ENCODE peak calls at places on chromosome 12, in four cellular contexts. One of them, this sample, is unnamed.

GRCh38 chr12:131076791-131077747 is 123.4 kb downstream of the ADGRD1 start:
- DNase-seq in GM23338: no peak
- DNase-seq in aorta: peak; percentile 66
- DNase-seq in AG04450: no peak
- DNase-seq in this sample: no peak

GRCh38 chr12:93894391-93895095 is 217.4 kb downstream of the CRADD start:
- DNase-seq in GM23338: no peak
- DNase-seq in AG04450: no peak
- DNase-seq in aorta: peak; percentile 91
- DNase-seq in this sample: no peak

GRCh38 chr12:108638141-108638823 is 4.6 kb upstream of the SELPLG start:
- DNase-seq in aorta: no peak
- DNase-seq in GM23338: peak; percentile 80
- DNase-seq in AG04450: no peak
- DNase-seq in this sample: no peak

GRCh38 chr12:113700943-113701342 is 229.3 kb upstream of the LHX5 start:
- DNase-seq in AG04450: no peak
- DNase-seq in aorta: no peak
- DNase-seq in GM23338: peak; percentile 39
- DNase-seq in this sample: no peak

GRCh38 chr12:52401926-52402325 is 4.2 kb downstream of the KRT82 start:
- DNase-seq in GM23338: no peak
- DNase-seq in aorta: peak; percentile 8
- DNase-seq in AG04450: no peak
- DNase-seq in this sample: no peak

GRCh38 chr12:10722502-10722904 is 620 bp downstream of the YBX3 start:
- DNase-seq in aorta: peak; percentile 89
- DNase-seq in GM23338: no peak
- DNase-seq in AG04450: peak; percentile 18
- DNase-seq in this sample: peak; percentile 22

GRCh38 chr12:122449317-122449716 is 26.8 kb upstream of the CLIP1 start:
- DNase-seq in GM23338: no peak
- DNase-seq in AG04450: peak; percentile 81
- DNase-seq in aorta: no peak
- DNase-seq in this sample: no peak

GRCh38 chr12:22518998-22519397 is 25.3 kb downstream of the C2CD5 start:
- DNase-seq in aorta: no peak
- DNase-seq in GM23338: no peak
- DNase-seq in AG04450: no peak
- DNase-seq in this sample: no peak

GRCh38 chr12:53750812-53751335 is 905 bp downstream of the CISTR start:
- DNase-seq in aorta: no peak
- DNase-seq in AG04450: no peak
- DNase-seq in GM23338: peak; percentile 59
- DNase-seq in this sample: no peak

GRCh38 chr12:113940357-113940756 is 25.8 kb downstream of the RBM19 start:
- DNase-seq in AG04450: no peak
- DNase-seq in GM23338: peak; percentile 41
- DNase-seq in aorta: no peak
- DNase-seq in this sample: no peak

DNA sequence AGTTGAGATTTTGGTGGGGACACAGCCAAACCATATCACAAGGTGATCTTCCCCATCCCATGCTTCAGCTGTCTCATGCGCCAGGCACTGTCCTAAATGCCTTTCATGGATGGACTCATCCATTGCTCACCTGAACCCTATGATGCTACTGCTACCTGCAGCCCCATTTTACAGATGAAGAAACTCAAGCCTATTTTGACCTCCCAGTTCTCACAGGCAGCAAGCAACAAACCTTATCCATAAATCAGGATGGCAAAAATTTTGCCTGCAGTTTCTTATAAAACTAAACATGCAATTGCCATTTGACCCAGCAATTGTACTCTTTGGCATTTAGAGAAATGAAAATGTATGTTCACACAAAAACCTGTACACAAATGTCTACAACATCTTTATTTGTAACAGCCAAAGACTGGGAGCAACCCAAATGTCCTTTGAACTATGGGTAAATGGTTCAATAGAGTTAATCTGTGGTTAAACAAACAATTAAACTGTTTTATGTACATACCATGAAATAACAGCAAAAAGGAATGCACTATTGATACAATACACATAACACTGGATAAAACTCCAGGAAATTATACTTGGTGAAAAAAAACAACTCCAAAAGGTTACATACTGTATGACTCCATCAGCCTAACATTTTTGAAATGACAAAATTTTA is 2.6 kb downstream of the NT5DC3 start:
- DNase-seq in AG04450: no peak
- DNase-seq in GM23338: no peak
- DNase-seq in aorta: no peak
- DNase-seq in this sample: no peak
- H3K4me3 ChIP-seq in AG04450: no peak overlapping the region
- H3K4me3 ChIP-seq in GM23338: no peak overlapping the region
- H3K4me3 ChIP-seq in aorta: peak overlapping the region; percentile 97
- H3K4me3 ChIP-seq in this sample: no peak overlapping the region

GRCh38 chr12:111180830-111181726 is 187.8 kb downstream of the PHETA1 start:
- DNase-seq in GM23338: no peak
- DNase-seq in AG04450: no peak
- DNase-seq in aorta: peak; percentile 83
- DNase-seq in this sample: no peak

GRCh38 chr12:111175404-111175803 is 193.5 kb downstream of the PHETA1 start:
- DNase-seq in AG04450: no peak
- DNase-seq in aorta: no peak
- DNase-seq in GM23338: no peak
- DNase-seq in this sample: no peak

GRCh38 chr12:111174283-111175108 is 194.4 kb downstream of the PHETA1 start:
- DNase-seq in aorta: no peak
- DNase-seq in AG04450: no peak
- DNase-seq in GM23338: peak; percentile 51
- DNase-seq in this sample: peak; percentile 5

GRCh38 chr12:111182391-111182790 is 186.5 kb downstream of the PHETA1 start:
- DNase-seq in GM23338: no peak
- DNase-seq in aorta: no peak
- DNase-seq in AG04450: no peak
- DNase-seq in this sample: no peak

GRCh38 chr12:111178194-111179081 is 190.5 kb downstream of the PHETA1 start:
- DNase-seq in aorta: no peak
- DNase-seq in GM23338: no peak
- DNase-seq in AG04450: no peak
- DNase-seq in this sample: no peak
- H3K4me3 ChIP-seq in aorta: no peak overlapping the region
- H3K4me3 ChIP-seq in GM23338: no peak overlapping the region
- H3K4me3 ChIP-seq in AG04450: no peak overlapping the region
- H3K4me3 ChIP-seq in this sample: no peak overlapping the region

GRCh38 chr12:55933158-55933798 is 2.3 kb downstream of the DGKA start:
- DNase-seq in GM23338: no peak
- DNase-seq in AG04450: no peak
- DNase-seq in aorta: no peak
- DNase-seq in this sample: no peak

GRCh38 chr12:55934773-55935172 is 3.8 kb downstream of the DGKA start:
- DNase-seq in aorta: no peak
- DNase-seq in GM23338: no peak
- DNase-seq in AG04450: no peak
- DNase-seq in this sample: no peak

GRCh38 chr12:55935742-55936151 is 4.8 kb downstream of the DGKA start:
- DNase-seq in GM23338: peak; percentile 54
- DNase-seq in AG04450: no peak
- DNase-seq in aorta: peak; percentile 87
- DNase-seq in this sample: no peak

GRCh38 chr12:55933799-55934174 is 2.8 kb downstream of the DGKA start:
- DNase-seq in aorta: no peak
- DNase-seq in AG04450: no peak
- DNase-seq in GM23338: no peak
- DNase-seq in this sample: no peak

GRCh38 chr12:55934343-55934742 is 3.4 kb downstream of the DGKA start:
- DNase-seq in AG04450: no peak
- DNase-seq in aorta: no peak
- DNase-seq in GM23338: no peak
- DNase-seq in this sample: no peak
- H3K4me3 ChIP-seq in AG04450: no peak overlapping the region
- H3K4me3 ChIP-seq in aorta: no peak overlapping the region
- H3K4me3 ChIP-seq in GM23338: no peak overlapping the region
- H3K4me3 ChIP-seq in this sample: peak overlapping the region; percentile 97

GRCh38 chr12:132191715-132192553 is 47.7 kb downstream of the NOC4L start:
- DNase-seq in AG04450: no peak
- DNase-seq in aorta: no peak
- DNase-seq in GM23338: no peak
- DNase-seq in this sample: no peak

GRCh38 chr12:132190834-132191500 is 46.7 kb downstream of the NOC4L start:
- DNase-seq in aorta: no peak
- DNase-seq in AG04450: no peak
- DNase-seq in GM23338: no peak
- DNase-seq in this sample: no peak

GRCh38 chr12:132189378-132190011 is 45.2 kb downstream of the NOC4L start:
- DNase-seq in aorta: peak; percentile 97
- DNase-seq in AG04450: peak; percentile 56
- DNase-seq in GM23338: peak; percentile 73
- DNase-seq in this sample: peak; percentile 92

GRCh38 chr12:132188451-132189298 is 44.4 kb downstream of the NOC4L start:
- DNase-seq in AG04450: no peak
- DNase-seq in GM23338: peak; percentile 34
- DNase-seq in aorta: no peak
- DNase-seq in this sample: no peak

GRCh38 chr12:132190012-132190755 is 45.9 kb downstream of the NOC4L start:
- DNase-seq in aorta: no peak
- DNase-seq in GM23338: peak; percentile 78
- DNase-seq in AG04450: no peak
- DNase-seq in this sample: no peak
- H3K4me3 ChIP-seq in aorta: peak overlapping the region; percentile 19
- H3K4me3 ChIP-seq in GM23338: peak overlapping the region; percentile 69
- H3K4me3 ChIP-seq in AG04450: peak overlapping the region; percentile 64
- H3K4me3 ChIP-seq in this sample: peak overlapping the region; percentile 53